ENCODE peak calls at places on chromosome 12, in four cellular contexts. N is GM12878, D is K562, A is HepG2. Y is an unnamed sample.

GRCh38 chr12:96436366-96437295 is 36.4 kb upstream of the CDK17 start:
- DNase-seq in D (no peak), A (no peak), N (no peak), Y (no peak)

GRCh38 chr12:49636979-49637378 is 13.6 kb downstream of the PRPF40B start:
- DNase-seq in N (no peak), A (peak; percentile 58), D (peak; percentile 71), Y (no peak)

GRCh38 chr12:94039914-94040313 is 108.5 kb upstream of the PLXNC1 start:
- DNase-seq in N (no peak), D (no peak), A (no peak), Y (no peak)

GRCh38 chr12:73112035-73112816 is 840.1 kb downstream of the TRHDE start:
- DNase-seq in N (no peak), A (no peak), D (no peak), Y (no peak)

GRCh38 chr12:122319312-122319638 is 53.0 kb upstream of the VPS33A start:
- DNase-seq in A (no peak), N (no peak), D (no peak), Y (no peak)

GRCh38 chr12:41061189-41061588 is 126.9 kb upstream of the PDZRN4 start:
- DNase-seq in D (no peak), N (no peak), A (no peak), Y (no peak)

GRCh38 chr12:106840217-106840616 is 65.7 kb downstream of the RIC8B start:
- DNase-seq in D (peak; percentile 41), A (peak; percentile 65), N (no peak), Y (no peak)

GRCh38 chr12:11765421-11765816 is 115.9 kb downstream of the ETV6 start:
- DNase-seq in D (no peak), A (no peak), N (no peak), Y (no peak)

GRCh38 chr12:1357171-1357570 is 237.2 kb downstream of the FBXL14 start:
- DNase-seq in D (no peak), N (no peak), A (no peak), Y (no peak)

GRCh38 chr12:94150483-94151225 is 2.3 kb downstream of the PLXNC1 start:
- DNase-seq in D (no peak), A (no peak), N (no peak), Y (no peak)

GRCh38 chr12:126681676-126682075 is 1585.3 kb upstream of the TMEM132C start:
- DNase-seq in A (no peak), N (no peak), D (no peak), Y (no peak)

GRCh38 chr12:64181504-64182291 is 40.4 kb downstream of the KICS2 start:
- DNase-seq in D (no peak), A (peak; percentile 32), N (no peak), Y (no peak)

GRCh38 chr12:80565276-80565675 is 121.2 kb downstream of the PTPRQ start:
- DNase-seq in A (no peak), N (no peak), D (no peak), Y (no peak)

GRCh38 chr12:76694369-76694768 is 69.5 kb upstream of the ZDHHC17 start:
- DNase-seq in A (no peak), N (no peak), D (no peak), Y (no peak)

GRCh38 chr12:108839011-108839889 is 18.1 kb downstream of the SSH1 start:
- DNase-seq in A (no peak), N (no peak), D (no peak), Y (no peak)

GRCh38 chr12:57895337-57896138 is 45.8 kb upstream of the ATP23 start:
- DNase-seq in N (no peak), A (no peak), D (no peak), Y (no peak)

GRCh38 chr12:104376650-104377506 is 73.3 kb downstream of the EID3 start:
- DNase-seq in A (no peak), D (no peak), N (no peak), Y (no peak)

GRCh38 chr12:65524666-65525065 is 246.2 kb downstream of the MSRB3 start:
- DNase-seq in N (no peak), D (no peak), A (no peak), Y (no peak)
- TF ChIP-seq BRCA1 in N (no peak), D (no peak), A (no peak), Y (no peak)

DNA sequence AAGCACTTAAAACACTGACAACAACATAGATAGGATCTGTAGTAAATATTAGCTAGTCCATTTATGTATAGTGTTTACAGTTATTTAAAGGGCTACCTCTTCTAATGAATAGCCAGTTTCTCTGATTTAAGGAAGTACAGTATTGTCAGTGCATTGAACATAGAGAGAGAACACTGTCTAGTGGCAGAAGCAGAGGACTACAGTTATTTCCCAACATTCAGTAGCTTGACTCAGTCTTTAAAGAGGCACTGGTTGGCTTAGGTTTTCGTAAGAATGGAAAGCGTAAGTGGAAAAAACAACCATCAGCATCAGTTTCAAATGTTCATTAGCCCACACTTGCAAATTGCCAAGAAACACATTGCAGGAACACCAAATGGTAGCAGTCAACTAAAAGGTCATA is 125.0 kb upstream of the HMGA2 start:
- DNase-seq in D (no peak), A (no peak), N (no peak), Y (no peak)
- TF ChIP-seq BRCA1 in D (no peak), A (no peak), N (no peak), Y (no peak)

GRCh38 chr12:22658214-22658613 is 33.2 kb downstream of the ETNK1 start:
- DNase-seq in N (no peak), D (no peak), A (no peak), Y (no peak)
- TF ChIP-seq BRCA1 in N (no peak), D (no peak), A (no peak), Y (no peak)

DNA sequence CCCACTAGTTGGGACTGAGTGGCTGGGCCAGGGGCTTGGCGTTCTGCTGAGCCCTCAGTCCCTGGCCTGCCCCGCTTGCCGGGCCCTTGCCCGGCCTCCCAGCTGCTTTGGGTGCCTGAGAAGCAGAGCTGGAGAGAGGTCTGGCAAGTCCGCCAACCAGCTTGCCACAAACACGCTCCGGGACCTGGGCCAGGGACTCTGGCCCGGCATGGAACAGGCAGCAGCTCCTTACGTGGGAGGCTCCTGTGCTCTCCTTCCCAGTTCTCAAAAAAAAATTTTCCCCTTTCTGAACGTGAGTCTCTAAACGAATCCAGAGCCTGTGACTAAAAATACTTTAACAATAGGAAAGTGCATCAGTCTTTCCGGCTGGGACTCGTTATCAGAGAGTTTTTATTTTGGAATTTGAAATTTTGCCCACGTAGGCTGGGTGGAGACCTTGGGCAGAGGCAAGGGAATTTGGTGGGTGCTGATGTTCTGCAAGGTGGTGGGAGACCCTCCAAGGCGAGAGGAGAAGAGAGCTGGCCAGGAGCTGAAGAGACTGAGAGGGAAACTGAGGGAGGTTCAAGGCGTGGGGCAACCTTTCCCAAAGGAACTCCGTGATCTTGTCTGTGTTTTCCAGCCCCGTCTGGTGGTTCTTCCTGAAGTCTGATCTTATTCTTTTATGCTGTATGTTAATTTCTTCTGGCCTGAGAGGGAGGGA is 6.8 kb upstream of the NR4A1 start:
- DNase-seq in A (no peak), N (no peak), D (no peak), Y (no peak)
- TF ChIP-seq BRCA1 in A (no peak), N (no peak), D (no peak), Y (no peak)

GRCh38 chr12:3303410-3304136 is 187.4 kb upstream of the PRMT8 start:
- DNase-seq in A (peak; percentile 52), D (no peak), N (no peak), Y (no peak)
- TF ChIP-seq BRCA1 in A (no peak), D (no peak), N (no peak), Y (no peak)

GRCh38 chr12:127761880-127762279 is 505.1 kb upstream of the TMEM132C start:
- DNase-seq in N (no peak), D (no peak), A (no peak), Y (no peak)
- TF ChIP-seq BRCA1 in N (no peak), D (no peak), A (no peak), Y (no peak)

DNA sequence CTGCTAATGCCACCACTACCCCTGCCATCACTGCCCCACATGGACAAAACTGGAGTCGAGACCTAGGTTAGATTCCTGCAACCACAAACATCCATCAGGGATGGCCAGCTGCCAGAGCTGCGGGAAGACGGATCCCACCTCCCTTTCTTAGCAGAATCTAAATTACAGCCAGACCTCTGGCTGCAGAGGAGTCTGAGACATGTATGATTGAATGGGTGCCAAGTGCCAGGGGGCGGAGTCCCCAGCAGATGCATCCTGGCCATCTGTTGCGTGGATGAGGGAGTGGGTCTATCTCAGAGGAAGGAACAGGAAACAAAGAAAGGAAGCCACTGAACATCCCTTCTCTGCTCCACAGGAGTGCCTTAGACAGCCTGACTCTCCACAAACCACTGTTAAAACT is 7.1 kb upstream of the OAS2 start:
- DNase-seq in N (no peak), D (no peak), A (no peak), Y (no peak)
- TF ChIP-seq BRCA1 in N (no peak), D (no peak), A (no peak), Y (no peak)